ENCODE peak calls at places on chromosomes 7 and 10, in ten cellular contexts. V is A549, L is tibial nerve, S is uterus, B is gastrocnemius medialis, U is heart left ventricle, O is adrenal gland, R is breast epithelium, K is thyroid gland, J is IMR-90. N is an unnamed sample. For H3K4me1, the result is how much of the 10 kb centered on the place peaks cover.

GRCh38 chr10:24722676-24723385 is 856 bp downstream of the ARHGAP21 start:
- DNase-seq in V (peak), L (peak), S (peak), B (peak), U (peak), O (peak), R (no peak), K (peak), J (peak), N (peak)

GRCh38 chr7:91465595-91466061 is 201.4 kb downstream of the FZD1 start:
- DNase-seq in V (no peak), L (no peak), S (no peak), B (no peak), U (no peak), O (no peak), R (no peak), K (no peak), J (no peak), N (no peak)

GRCh38 chr10:129911451-129912160 is 52.5 kb downstream of the EBF3 start:
- DNase-seq in V (no peak), L (no peak), S (no peak), B (no peak), U (no peak), O (no peak), R (peak), K (no peak), J (no peak), N (no peak)

GRCh38 chr7:87926581-87927461 is 7.2 kb upstream of the ADAM22 start:
- DNase-seq in V (no peak), L (no peak), S (no peak), B (no peak), U (no peak), O (no peak), R (no peak), K (no peak), J (no peak), N (peak)

GRCh38 chr7:119963654-119964053 is 309.3 kb upstream of the KCND2 start:
- DNase-seq in V (no peak), L (no peak), S (no peak), B (no peak), U (no peak), O (no peak), R (no peak), K (no peak), J (no peak), N (no peak)

GRCh38 chr7:96287168-96287567 is 34.7 kb downstream of the SLC25A13 start:
- DNase-seq in V (no peak), L (no peak), S (no peak), B (no peak), U (no peak), O (no peak), R (no peak), K (no peak), J (no peak), N (no peak)

GRCh38 chr10:27857616-27858015 is 112.0 kb upstream of the MKX start:
- DNase-seq in V (no peak), L (no peak), S (no peak), B (no peak), U (no peak), O (no peak), R (no peak), K (no peak), J (no peak), N (no peak)

GRCh38 chr10:84540617-84541288 is 212.4 kb downstream of the CCSER2 start:
- DNase-seq in V (peak), L (peak), S (peak), B (no peak), U (peak), O (peak), R (peak), K (peak), J (peak), N (peak)

GRCh38 chr10:100656479-100656878 is 88.9 kb upstream of the PAX2 start:
- DNase-seq in V (no peak), L (no peak), S (no peak), B (no peak), U (no peak), O (peak), R (no peak), K (no peak), J (no peak), N (no peak)

GRCh38 chr7:138097064-138097741 is 20.9 kb downstream of the AKR1D1 start:
- DNase-seq in V (peak), L (no peak), S (no peak), B (no peak), U (no peak), O (peak), R (no peak), K (peak), J (no peak), N (peak)

GRCh38 chr7:142153400-142153799 is 41.9 kb downstream of the MGAM2 start:
- DNase-seq in V (peak), L (no peak), S (no peak), B (no peak), U (no peak), O (no peak), R (no peak), K (no peak), J (no peak), N (no peak)
- TF ChIP-seq CTCF in V (peak), L (no peak), S (no peak), B (no peak), U (no peak), O (no peak), R (no peak), K (no peak), J (no peak), N (no peak)

GRCh38 chr10:79404690-79405131 is 40.7 kb downstream of the ZCCHC24 start:
- DNase-seq in V (no peak), L (no peak), S (peak), B (no peak), U (peak), O (no peak), R (peak), K (peak), J (no peak), N (peak)

GRCh38 chr10:79405221-79405994 is 40.0 kb downstream of the ZCCHC24 start:
- DNase-seq in V (no peak), L (no peak), S (peak), B (no peak), U (peak), O (no peak), R (peak), K (peak), J (no peak), N (no peak)

GRCh38 chr10:79402951-79403350 is 42.5 kb downstream of the ZCCHC24 start:
- DNase-seq in V (no peak), L (no peak), S (peak), B (no peak), U (peak), O (no peak), R (peak), K (no peak), J (no peak), N (no peak)

GRCh38 chr10:79403441-79404230 is 41.8 kb downstream of the ZCCHC24 start:
- DNase-seq in V (no peak), L (no peak), S (peak), B (no peak), U (peak), O (no peak), R (peak), K (peak), J (no peak), N (no peak)

GRCh38 chr10:79404231-79404609 is 41.2 kb downstream of the ZCCHC24 start:
- DNase-seq in V (no peak), L (peak), S (peak), B (no peak), U (peak), O (peak), R (peak), K (no peak), J (peak), N (no peak)
- H3K4me1 ChIP-seq in V (under half), L (under half), S (half or more), B (under half), U (half or more), O (under half), R (under half), K (half or more), J (half or more), N (under half)

DNA sequence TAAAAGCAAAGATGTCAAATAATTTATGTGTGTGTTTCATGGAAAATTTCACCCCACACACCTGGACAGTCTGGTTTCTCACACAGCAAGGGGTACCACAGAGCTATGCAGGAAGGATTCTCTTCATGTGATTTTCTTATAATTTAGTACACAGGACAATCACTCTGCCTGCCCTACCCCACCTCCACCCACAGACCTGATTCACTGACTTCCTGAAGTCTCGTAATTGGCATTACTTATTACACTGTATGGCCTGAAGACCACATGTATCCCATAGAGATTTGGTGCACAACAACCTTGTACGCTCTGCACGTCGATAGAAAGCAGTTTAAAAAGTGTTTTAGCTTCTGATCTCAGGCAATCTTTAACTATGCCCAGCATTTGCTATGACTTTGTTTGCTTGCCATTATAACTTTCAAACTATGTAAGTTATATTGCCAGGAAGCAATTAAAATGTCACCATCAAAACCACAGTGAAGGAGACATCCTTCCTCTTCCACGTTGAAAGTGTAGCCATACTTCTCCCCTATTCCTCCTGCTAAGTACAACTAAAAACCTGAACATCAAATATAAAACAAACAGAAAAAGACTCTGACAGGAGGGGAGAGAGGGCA is 279.4 kb upstream of the IMMP2L start:
- DNase-seq in V (no peak), L (no peak), S (no peak), B (no peak), U (no peak), O (no peak), R (no peak), K (no peak), J (no peak), N (no peak)
- TF ChIP-seq POLR2A in V (no peak), L (no peak), S (no peak), B (no peak), U (no peak), O (no peak), R (no peak), K (no peak), J (no peak), N (no peak)

GRCh38 chr7:72182036-72182435 is 230.1 kb downstream of the CALN1 start:
- DNase-seq in V (no peak), L (no peak), S (no peak), B (no peak), U (no peak), O (no peak), R (no peak), K (no peak), J (no peak), N (no peak)

GRCh38 chr7:72187179-72187578 is 225.0 kb downstream of the CALN1 start:
- DNase-seq in V (no peak), L (no peak), S (no peak), B (no peak), U (no peak), O (no peak), R (no peak), K (no peak), J (no peak), N (no peak)

DNA sequence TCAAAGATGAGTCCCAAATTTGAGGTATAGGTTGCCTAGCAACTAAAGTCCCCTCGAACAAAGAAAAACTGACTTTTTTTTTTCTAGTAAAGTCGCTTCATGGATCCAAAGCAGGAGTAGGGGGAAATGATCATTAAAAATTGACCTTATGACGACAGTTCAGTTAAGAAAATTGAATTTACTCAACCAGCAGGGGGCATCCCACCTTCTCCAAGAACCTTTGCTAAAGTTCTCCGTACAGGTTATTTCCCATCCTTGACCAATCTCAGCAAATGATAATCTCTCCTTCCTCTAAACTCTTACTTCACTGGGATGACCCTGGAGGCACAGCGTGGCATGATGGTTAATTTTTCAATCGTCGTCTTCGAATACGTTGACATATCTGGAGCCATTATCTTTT is 228.3 kb downstream of the CALN1 start:
- DNase-seq in V (peak), L (no peak), S (no peak), B (no peak), U (no peak), O (no peak), R (no peak), K (no peak), J (no peak), N (no peak)
- TF ChIP-seq CTCF in V (no peak), L (no peak), S (no peak), B (no peak), U (peak), O (peak), R (no peak), K (peak), J (no peak), N (no peak)

N was measured in Peyer's patch.